ENCODE peak calls at places on chromosomes 5 and 9, in four cellular contexts. One of them, this sample, is unnamed.

GRCh38 chr9:124450241-124450924 is at the start of gene ADGRD2:
- DNase-seq in lower leg skin: no peak
- DNase-seq in Jurkat, Clone E6-1: no peak
- DNase-seq in GM23338: peak; percentile 94
- DNase-seq in this sample: peak; percentile 28

GRCh38 chr5:40385544-40385943 is 294.2 kb upstream of the PTGER4 start:
- DNase-seq in lower leg skin: no peak
- DNase-seq in Jurkat, Clone E6-1: no peak
- DNase-seq in GM23338: no peak
- DNase-seq in this sample: no peak

GRCh38 chr5:168590666-168591065 is 11.5 kb upstream of the PANK3 start:
- DNase-seq in Jurkat, Clone E6-1: no peak
- DNase-seq in GM23338: no peak
- DNase-seq in lower leg skin: no peak
- DNase-seq in this sample: no peak

GRCh38 chr9:114852050-114852594 is 46.3 kb upstream of the TNFSF15 start:
- DNase-seq in GM23338: no peak
- DNase-seq in lower leg skin: peak; percentile 26
- DNase-seq in Jurkat, Clone E6-1: no peak
- DNase-seq in this sample: peak; percentile 94

GRCh38 chr9:136541179-136541578 is 4.7 kb downstream of the NOTCH1 start:
- DNase-seq in GM23338: no peak
- DNase-seq in lower leg skin: no peak
- DNase-seq in Jurkat, Clone E6-1: no peak
- DNase-seq in this sample: peak; percentile 69

GRCh38 chr9:84504360-84504759 is 163.8 kb upstream of the SLC28A3 start:
- DNase-seq in GM23338: no peak
- DNase-seq in Jurkat, Clone E6-1: no peak
- DNase-seq in lower leg skin: no peak
- DNase-seq in this sample: no peak

GRCh38 chr5:177482359-177482795 is 8.9 kb upstream of the DBN1 start:
- DNase-seq in GM23338: no peak
- DNase-seq in lower leg skin: no peak
- DNase-seq in Jurkat, Clone E6-1: no peak
- DNase-seq in this sample: no peak

GRCh38 chr5:31273631-31274378 is 80.3 kb downstream of the CDH6 start:
- DNase-seq in lower leg skin: no peak
- DNase-seq in Jurkat, Clone E6-1: no peak
- DNase-seq in GM23338: no peak
- DNase-seq in this sample: no peak

GRCh38 chr5:33343661-33344327 is 97.0 kb upstream of the TARS1 start:
- DNase-seq in lower leg skin: no peak
- DNase-seq in GM23338: no peak
- DNase-seq in Jurkat, Clone E6-1: no peak
- DNase-seq in this sample: peak; percentile 93

GRCh38 chr5:14996997-14997396 is 125.4 kb upstream of the ANKH start:
- DNase-seq in GM23338: no peak
- DNase-seq in Jurkat, Clone E6-1: no peak
- DNase-seq in lower leg skin: no peak
- DNase-seq in this sample: no peak

GRCh38 chr5:98460536-98460935 is 312.9 kb upstream of the RGMB start:
- DNase-seq in lower leg skin: no peak
- DNase-seq in GM23338: no peak
- DNase-seq in Jurkat, Clone E6-1: no peak
- DNase-seq in this sample: no peak

GRCh38 chr9:133113163-133113927 is 7.7 kb downstream of the RALGDS start:
- DNase-seq in Jurkat, Clone E6-1: no peak
- DNase-seq in GM23338: no peak
- DNase-seq in lower leg skin: no peak
- DNase-seq in this sample: peak; percentile 89

GRCh38 chr9:133545494-133546286 is 11.2 kb downstream of the ADAMTSL2 start:
- DNase-seq in lower leg skin: no peak
- DNase-seq in GM23338: no peak
- DNase-seq in Jurkat, Clone E6-1: no peak
- DNase-seq in this sample: no peak

GRCh38 chr9:116589392-116590354 is 97.4 kb upstream of the TRIM32 start:
- DNase-seq in GM23338: peak; percentile 94
- DNase-seq in Jurkat, Clone E6-1: peak; percentile 14
- DNase-seq in lower leg skin: no peak
- DNase-seq in this sample: peak; percentile 67

GRCh38 chr5:10702040-10702629 is 58.9 kb downstream of the DAP start:
- DNase-seq in Jurkat, Clone E6-1: no peak
- DNase-seq in lower leg skin: no peak
- DNase-seq in GM23338: no peak
- DNase-seq in this sample: peak; percentile 96

GRCh38 chr5:180049357-180049673 is 22.2 kb downstream of the RNF130 start:
- DNase-seq in lower leg skin: no peak
- DNase-seq in Jurkat, Clone E6-1: peak; percentile 89
- DNase-seq in GM23338: no peak
- DNase-seq in this sample: no peak

GRCh38 chr5:180161420-180162303 is 47.3 kb downstream of the RASGEF1C start:
- DNase-seq in Jurkat, Clone E6-1: no peak
- DNase-seq in lower leg skin: no peak
- DNase-seq in GM23338: peak; percentile 44
- DNase-seq in this sample: no peak

GRCh38 chr9:109418827-109419226 is 79.3 kb downstream of the PTPN3 start:
- DNase-seq in Jurkat, Clone E6-1: peak; percentile 94
- DNase-seq in lower leg skin: no peak
- DNase-seq in GM23338: no peak
- DNase-seq in this sample: peak; percentile 46

GRCh38 chr5:38831909-38832308 is 13.9 kb upstream of the OSMR start:
- DNase-seq in lower leg skin: no peak
- DNase-seq in Jurkat, Clone E6-1: peak; percentile 50
- DNase-seq in GM23338: peak; percentile 84
- DNase-seq in this sample: peak; percentile 59

GRCh38 chr5:127389616-127390015 is 99.0 kb downstream of the MEGF10 start:
- DNase-seq in Jurkat, Clone E6-1: no peak
- DNase-seq in lower leg skin: no peak
- DNase-seq in GM23338: no peak
- DNase-seq in this sample: no peak

GRCh38 chr5:2749514-2750025 is 1.9 kb downstream of the IRX2 start:
- DNase-seq in lower leg skin: no peak
- DNase-seq in GM23338: peak; percentile 30
- DNase-seq in Jurkat, Clone E6-1: no peak
- DNase-seq in this sample: no peak

GRCh38 chr5:71861682-71862457 is 142.8 kb downstream of the CARTPT start:
- DNase-seq in GM23338: no peak
- DNase-seq in Jurkat, Clone E6-1: no peak
- DNase-seq in lower leg skin: no peak
- DNase-seq in this sample: no peak

GRCh38 chr5:152499816-152500575 is 94.9 kb upstream of the NMUR2 start:
- DNase-seq in Jurkat, Clone E6-1: no peak
- DNase-seq in lower leg skin: no peak
- DNase-seq in GM23338: no peak
- DNase-seq in this sample: no peak

GRCh38 chr5:61409568-61409967 is 77.5 kb downstream of the ZSWIM6 start:
- DNase-seq in Jurkat, Clone E6-1: no peak
- DNase-seq in GM23338: no peak
- DNase-seq in lower leg skin: no peak
- DNase-seq in this sample: peak; percentile 93

GRCh38 chr9:107650321-107650720 is 160.8 kb upstream of the KLF4 start:
- DNase-seq in GM23338: no peak
- DNase-seq in Jurkat, Clone E6-1: no peak
- DNase-seq in lower leg skin: no peak
- DNase-seq in this sample: peak; percentile 42

GRCh38 chr9:116020801-116021200 is 132.8 kb upstream of the PAPPA start:
- DNase-seq in Jurkat, Clone E6-1: no peak
- DNase-seq in GM23338: no peak
- DNase-seq in lower leg skin: no peak
- DNase-seq in this sample: no peak

GRCh38 chr5:177412603-177413233 is 3.4 kb upstream of the F12 start:
- DNase-seq in Jurkat, Clone E6-1: no peak
- DNase-seq in lower leg skin: no peak
- DNase-seq in GM23338: no peak
- DNase-seq in this sample: no peak

GRCh38 chr5:89437450-89438435 is 554.8 kb upstream of the MEF2C start:
- DNase-seq in GM23338: no peak
- DNase-seq in Jurkat, Clone E6-1: no peak
- DNase-seq in lower leg skin: no peak
- DNase-seq in this sample: peak; percentile 80

GRCh38 chr5:160175438-160176218 is 53.7 kb upstream of the FABP6 start:
- DNase-seq in lower leg skin: no peak
- DNase-seq in GM23338: no peak
- DNase-seq in Jurkat, Clone E6-1: no peak
- DNase-seq in this sample: peak; percentile 60
- H3K4me3 ChIP-seq in lower leg skin: no peak overlapping the region
- H3K4me3 ChIP-seq in GM23338: no peak overlapping the region
- H3K4me3 ChIP-seq in Jurkat, Clone E6-1: no peak overlapping the region
- H3K4me3 ChIP-seq in this sample: no peak overlapping the region

GRCh38 chr5:119335261-119335677 is 20.6 kb upstream of the TNFAIP8 start:
- DNase-seq in Jurkat, Clone E6-1: no peak
- DNase-seq in GM23338: no peak
- DNase-seq in lower leg skin: no peak
- DNase-seq in this sample: no peak
- H3K4me3 ChIP-seq in Jurkat, Clone E6-1: no peak overlapping the region
- H3K4me3 ChIP-seq in GM23338: no peak overlapping the region
- H3K4me3 ChIP-seq in lower leg skin: no peak overlapping the region
- H3K4me3 ChIP-seq in this sample: no peak overlapping the region

DNA sequence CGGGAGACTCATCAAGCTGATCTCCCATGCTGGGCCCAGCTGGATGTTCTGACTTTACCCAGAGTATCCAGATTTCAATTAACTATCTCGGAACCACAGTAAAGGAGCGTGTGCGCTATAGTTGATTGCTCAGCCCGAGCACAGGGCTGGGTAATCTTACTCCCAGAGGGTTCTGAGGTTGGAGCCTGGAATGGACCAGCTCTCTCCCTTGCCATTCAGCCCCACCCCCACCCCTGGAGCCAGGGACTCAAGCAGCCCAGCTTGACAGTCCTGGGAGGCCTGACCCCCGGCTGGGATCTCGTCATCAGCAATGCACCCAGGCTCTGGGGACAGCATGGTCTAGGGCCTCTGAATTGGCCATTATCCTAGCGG is 23.7 kb upstream of the PTGES start:
- DNase-seq in GM23338: no peak
- DNase-seq in Jurkat, Clone E6-1: no peak
- DNase-seq in lower leg skin: no peak
- DNase-seq in this sample: no peak
- H3K4me3 ChIP-seq in GM23338: no peak overlapping the region
- H3K4me3 ChIP-seq in Jurkat, Clone E6-1: no peak overlapping the region
- H3K4me3 ChIP-seq in lower leg skin: no peak overlapping the region
- H3K4me3 ChIP-seq in this sample: peak overlapping the region; percentile 39

GRCh38 chr9:98768344-98768743 is 28.0 kb downstream of the ANKS6 start:
- DNase-seq in Jurkat, Clone E6-1: no peak
- DNase-seq in GM23338: no peak
- DNase-seq in lower leg skin: no peak
- DNase-seq in this sample: no peak

GRCh38 chr9:98770717-98771116 is 25.6 kb downstream of the ANKS6 start:
- DNase-seq in GM23338: no peak
- DNase-seq in lower leg skin: no peak
- DNase-seq in Jurkat, Clone E6-1: no peak
- DNase-seq in this sample: no peak

GRCh38 chr9:98772364-98773155 is 23.8 kb downstream of the ANKS6 start:
- DNase-seq in lower leg skin: no peak
- DNase-seq in Jurkat, Clone E6-1: no peak
- DNase-seq in GM23338: no peak
- DNase-seq in this sample: no peak

GRCh38 chr9:98773721-98774120 is 22.6 kb downstream of the ANKS6 start:
- DNase-seq in GM23338: no peak
- DNase-seq in lower leg skin: no peak
- DNase-seq in Jurkat, Clone E6-1: no peak
- DNase-seq in this sample: no peak

GRCh38 chr9:98771209-98771874 is 25.0 kb downstream of the ANKS6 start:
- DNase-seq in lower leg skin: no peak
- DNase-seq in Jurkat, Clone E6-1: no peak
- DNase-seq in GM23338: no peak
- DNase-seq in this sample: no peak
- H3K4me3 ChIP-seq in lower leg skin: no peak overlapping the region
- H3K4me3 ChIP-seq in Jurkat, Clone E6-1: no peak overlapping the region
- H3K4me3 ChIP-seq in GM23338: no peak overlapping the region
- H3K4me3 ChIP-seq in this sample: no peak overlapping the region